ENCODE peak calls at places on chromosomes 4 and X, in nine cellular contexts. J is progenitor cell of endocrine pancreas; N is AG10803; U is activated CD4-positive, alpha-beta T cell treated with anti-CD3 and anti-CD28 coated beads, Interleukin-2, amount 50 U/mL, for 24 hours; L is fibroblast of pulmonary artery; V is lower leg skin; R is IMR-90; C is kidney epithelial cell; K is AG08395. O is an unnamed sample.

GRCh38 chr4:98572697-98573096 is 85.7 kb downstream of the TSPAN5 start:
- DNase-seq in J (no peak), N (no peak), U (no peak), L (no peak), V (no peak), R (no peak), C (no peak), K (no peak), O (no peak)

GRCh38 chr4:96742332-96743014 is 902.6 kb downstream of the PDHA2 start:
- DNase-seq in J (no peak), N (no peak), U (no peak), L (no peak), V (no peak), R (no peak), C (no peak), K (no peak), O (no peak)

GRCh38 chr4:126513596-126513995 is 1119.2 kb upstream of the INTU start:
- DNase-seq in J (no peak), N (no peak), U (no peak), L (peak), V (no peak), R (no peak), C (no peak), K (no peak), O (no peak)

GRCh38 chr4:159222158-159222557 is 119.3 kb downstream of the RAPGEF2 start:
- DNase-seq in J (no peak), N (no peak), U (no peak), L (no peak), V (no peak), R (no peak), C (no peak), K (no peak), O (no peak)

GRCh38 chr4:119190354-119190753 is 22.2 kb upstream of the USP53 start:
- DNase-seq in J (no peak), N (no peak), U (no peak), L (no peak), V (no peak), R (no peak), C (no peak), K (no peak), O (no peak)

GRCh38 chr4:4575284-4576211 is 33.7 kb upstream of the STX18 start:
- DNase-seq in J (peak), N (peak), U (peak), L (peak), V (no peak), R (peak), C (no peak), K (peak), O (peak)

GRCh38 chr4:52234539-52235174 is 183.6 kb downstream of the SPATA18 start:
- DNase-seq in J (no peak), N (peak), U (no peak), L (peak), V (no peak), R (peak), C (no peak), K (peak), O (no peak)

GRCh38 chrX:26788402-26788998 is 572.5 kb downstream of the MAGEB5 start:
- DNase-seq in J (no peak), N (no peak), U (no peak), L (no peak), V (no peak), R (no peak), C (peak), K (no peak), O (no peak)

GRCh38 chr4:53557601-53558000 is 33.7 kb downstream of the LNX1 start:
- DNase-seq in J (no peak), N (peak), U (no peak), L (no peak), V (no peak), R (no peak), C (no peak), K (peak), O (no peak)

GRCh38 chr4:188960411-188961093 is 821.3 kb downstream of the TRIML1 start:
- DNase-seq in J (no peak), N (no peak), U (no peak), L (peak), V (no peak), R (peak), C (no peak), K (peak), O (no peak)

GRCh38 chr4:107740381-107740780 is 20.3 kb upstream of the PAPSS1 start:
- DNase-seq in J (no peak), N (peak), U (no peak), L (peak), V (no peak), R (peak), C (no peak), K (no peak), O (no peak)

GRCh38 chr4:25925486-25926201 is 11.6 kb downstream of the SMIM20 start:
- DNase-seq in J (no peak), N (peak), U (no peak), L (peak), V (no peak), R (peak), C (no peak), K (peak), O (no peak)

GRCh38 chrX:30941898-30942297 is 52.8 kb upstream of the TAB3 start:
- DNase-seq in J (no peak), N (no peak), U (no peak), L (no peak), V (no peak), R (no peak), C (no peak), K (no peak), O (no peak)